ENCODE peak calls at places on chromosomes 1 and 21, in seven cellular contexts. N is cardiac muscle cell, T is GM23248, E is aorta, P is prostate gland, S is tibial artery, U is HL-60. Q is an unnamed sample.

GRCh38 chr1:17118268-17118667 is 983 bp downstream of the PADI2 start:
- DNase-seq in N (no peak), S (no peak), U (no peak), E (no peak), P (no peak), T (no peak), Q (no peak)

GRCh38 chr1:55314740-55315139 is 99.6 kb upstream of the USP24 start:
- DNase-seq in P (no peak), S (no peak), E (no peak), T (no peak), N (no peak), U (no peak), Q (no peak)

GRCh38 chr1:12040457-12041051 is 21.3 kb downstream of the MIIP start:
- DNase-seq in E (no peak), U (peak), N (no peak), S (no peak), P (peak), T (peak), Q (no peak)

GRCh38 chr1:226107471-226108460 is 45.2 kb downstream of the H3-3A start:
- DNase-seq in E (no peak), P (peak), U (no peak), S (no peak), T (no peak), N (no peak), Q (no peak)

GRCh38 chr1:232620356-232620841 is 9.5 kb downstream of the SIPA1L2 start:
- DNase-seq in P (peak), U (peak), E (no peak), T (peak), S (peak), N (peak), Q (peak)

GRCh38 chr1:199157494-199157893 is 518.7 kb downstream of the PTPRC start:
- DNase-seq in P (no peak), E (no peak), N (no peak), T (no peak), S (no peak), U (no peak), Q (no peak)

GRCh38 chr1:37479255-37480124 is 5.1 kb downstream of the ZC3H12A start:
- DNase-seq in N (no peak), P (peak), U (peak), S (peak), T (peak), E (peak), Q (peak)

GRCh38 chr1:99818063-99818699 is 32.0 kb upstream of the AGL start:
- DNase-seq in P (no peak), T (peak), S (no peak), N (no peak), U (no peak), E (no peak), Q (no peak)

GRCh38 chr1:18530567-18531502 is 50.1 kb downstream of the KLHDC7A start:
- DNase-seq in P (no peak), S (no peak), U (no peak), N (no peak), E (no peak), T (no peak), Q (peak)

GRCh38 chr1:180178511-180179161 is 24.0 kb downstream of the QSOX1 start:
- DNase-seq in S (no peak), T (peak), N (peak), E (peak), P (peak), U (peak), Q (peak)

GRCh38 chr1:14300991-14301703 is 297.3 kb upstream of the KAZN start:
- DNase-seq in E (no peak), U (no peak), T (no peak), N (no peak), P (peak), S (no peak), Q (no peak)

GRCh38 chr1:74467786-74468377 is 44.5 kb downstream of the LRRC53 start:
- DNase-seq in U (no peak), E (no peak), T (peak), S (no peak), P (no peak), N (peak), Q (no peak)

GRCh38 chr1:9069324-9070100 is at the start of gene SLC2A5:
- DNase-seq in P (peak), N (no peak), E (no peak), S (no peak), T (peak), U (peak), Q (peak)

GRCh38 chr1:200493344-200493743 is 83.5 kb upstream of the ZNF281 start:
- DNase-seq in E (no peak), S (no peak), U (no peak), T (no peak), P (no peak), N (no peak), Q (no peak)

GRCh38 chr1:29630756-29631155 is 394.4 kb downstream of the PTPRU start:
- DNase-seq in P (no peak), S (no peak), N (no peak), E (no peak), T (no peak), U (no peak), Q (no peak)

GRCh38 chr1:156619582-156619955 is 354 bp downstream of the HAPLN2 start:
- DNase-seq in S (no peak), N (no peak), E (peak), U (no peak), T (no peak), P (no peak), Q (no peak)

GRCh38 chr1:160584784-160585183 is 5.5 kb upstream of the CD84 start:
- DNase-seq in E (no peak), U (no peak), P (no peak), T (no peak), N (no peak), S (no peak), Q (peak)

GRCh38 chr1:178341218-178341956 is 155.4 kb downstream of the CLEC20A start:
- DNase-seq in T (peak), N (peak), E (peak), U (no peak), P (peak), S (peak), Q (peak)

GRCh38 chr1:154791292-154792278 is 78.5 kb downstream of the KCNN3 start:
- DNase-seq in E (no peak), U (no peak), P (no peak), S (no peak), N (no peak), T (peak), Q (peak)

DNA sequence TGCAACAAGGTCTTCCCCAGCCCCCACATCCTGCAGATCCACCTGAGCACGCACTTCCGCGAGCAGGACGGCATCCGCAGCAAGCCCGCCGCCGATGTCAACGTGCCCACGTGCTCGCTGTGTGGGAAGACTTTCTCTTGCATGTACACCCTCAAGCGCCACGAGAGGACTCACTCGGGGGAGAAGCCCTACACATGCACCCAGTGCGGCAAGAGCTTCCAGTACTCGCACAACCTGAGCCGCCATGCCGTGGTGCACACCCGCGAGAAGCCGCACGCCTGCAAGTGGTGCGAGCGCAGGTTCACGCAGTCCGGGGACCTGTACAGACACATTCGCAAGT is 3.8 kb downstream of the ZBTB18 start:
- DNase-seq in U (no peak), N (no peak), T (no peak), P (no peak), E (no peak), S (no peak), Q (no peak)
- H3K27ac ChIP-seq in U (no peak), N (no peak), T (no peak), P (no peak), E (no peak), S (peak), Q (no peak)

GRCh38 chr1:234986750-234987414 is 141.8 kb downstream of the TOMM20 start:
- DNase-seq in U (no peak), P (no peak), S (no peak), N (no peak), E (peak), T (no peak), Q (no peak)

GRCh38 chr1:234988160-234988528 is 140.5 kb downstream of the TOMM20 start:
- DNase-seq in P (no peak), S (no peak), E (no peak), N (no peak), U (no peak), T (no peak), Q (no peak)

GRCh38 chr1:234988536-234988935 is 140.1 kb downstream of the TOMM20 start:
- DNase-seq in N (no peak), P (no peak), U (no peak), S (no peak), E (no peak), T (no peak), Q (no peak)

GRCh38 chr1:234989019-234989418 is 139.6 kb downstream of the TOMM20 start:
- DNase-seq in S (no peak), P (no peak), E (no peak), T (peak), N (no peak), U (no peak), Q (no peak)

GRCh38 chr1:234987415-234988159 is 141.1 kb downstream of the TOMM20 start:
- DNase-seq in T (peak), N (peak), E (peak), U (no peak), S (peak), P (peak), Q (no peak)
- H3K4me3 ChIP-seq in T (peak), N (no peak), E (no peak), U (no peak), S (no peak), P (no peak), Q (no peak)

DNA sequence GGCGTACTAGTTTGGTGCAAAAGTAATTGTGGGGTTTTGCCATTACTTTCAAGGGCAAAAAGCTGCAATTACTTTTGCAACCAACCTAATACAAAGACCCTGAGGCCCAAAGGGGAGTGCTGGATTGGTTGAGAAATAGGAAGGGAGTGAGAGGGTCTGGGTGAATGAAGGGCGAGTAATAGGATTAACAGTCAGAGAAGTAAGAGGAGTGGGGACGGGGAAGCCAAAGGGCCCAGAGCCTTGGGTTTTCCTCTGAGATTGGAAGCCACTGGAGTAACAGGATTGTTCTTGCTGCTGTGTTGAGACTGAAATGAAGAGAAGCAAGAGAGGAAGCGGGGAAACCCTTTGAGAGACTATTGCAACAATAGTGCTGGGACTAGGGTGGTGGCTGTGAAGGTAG is 19.0 kb upstream of the PRELP start:
- DNase-seq in U (no peak), P (no peak), S (peak), T (no peak), E (no peak), N (no peak), Q (no peak)
- H3K27ac ChIP-seq in U (no peak), P (no peak), S (no peak), T (no peak), E (no peak), N (no peak), Q (no peak)

GRCh38 chr1:236751935-236752334 is 43.2 kb upstream of the MTR start:
- DNase-seq in T (no peak), N (no peak), E (no peak), U (no peak), P (no peak), S (no peak), Q (no peak)

GRCh38 chr1:236751385-236751784 is 43.7 kb upstream of the MTR start:
- DNase-seq in S (no peak), U (no peak), N (no peak), P (no peak), T (no peak), E (no peak), Q (no peak)

GRCh38 chr1:236753554-236753953 is 41.5 kb upstream of the MTR start:
- DNase-seq in N (peak), E (no peak), T (peak), U (peak), S (no peak), P (no peak), Q (peak)

GRCh38 chr1:236754525-236755210 is 40.4 kb upstream of the MTR start:
- DNase-seq in N (no peak), P (no peak), U (no peak), S (no peak), E (no peak), T (no peak), Q (no peak)

DNA sequence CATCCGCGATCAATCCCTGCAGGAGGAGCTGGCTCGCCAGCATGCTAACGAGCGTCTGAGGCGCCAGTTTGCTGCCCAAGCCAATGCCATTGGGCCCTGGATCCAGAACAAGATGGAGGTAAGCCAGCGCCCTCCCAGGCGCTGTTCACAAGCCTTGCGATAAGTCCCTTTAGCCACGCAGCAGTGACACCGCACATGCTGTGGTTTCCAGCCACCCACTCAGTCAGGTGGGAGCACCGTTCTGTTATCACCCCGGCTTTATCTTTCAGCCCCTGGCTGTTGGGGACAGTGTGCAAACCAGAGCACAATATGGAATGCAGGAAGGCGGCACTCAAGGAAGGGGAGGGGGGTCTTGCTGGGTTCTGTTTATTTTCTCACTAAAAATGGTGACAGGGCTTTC is 41.1 kb upstream of the MTR start:
- DNase-seq in S (no peak), N (peak), P (no peak), U (no peak), E (no peak), T (no peak), Q (no peak)
- H3K4me3 ChIP-seq in S (no peak), N (no peak), P (no peak), U (no peak), E (no peak), T (no peak), Q (no peak)

DNA sequence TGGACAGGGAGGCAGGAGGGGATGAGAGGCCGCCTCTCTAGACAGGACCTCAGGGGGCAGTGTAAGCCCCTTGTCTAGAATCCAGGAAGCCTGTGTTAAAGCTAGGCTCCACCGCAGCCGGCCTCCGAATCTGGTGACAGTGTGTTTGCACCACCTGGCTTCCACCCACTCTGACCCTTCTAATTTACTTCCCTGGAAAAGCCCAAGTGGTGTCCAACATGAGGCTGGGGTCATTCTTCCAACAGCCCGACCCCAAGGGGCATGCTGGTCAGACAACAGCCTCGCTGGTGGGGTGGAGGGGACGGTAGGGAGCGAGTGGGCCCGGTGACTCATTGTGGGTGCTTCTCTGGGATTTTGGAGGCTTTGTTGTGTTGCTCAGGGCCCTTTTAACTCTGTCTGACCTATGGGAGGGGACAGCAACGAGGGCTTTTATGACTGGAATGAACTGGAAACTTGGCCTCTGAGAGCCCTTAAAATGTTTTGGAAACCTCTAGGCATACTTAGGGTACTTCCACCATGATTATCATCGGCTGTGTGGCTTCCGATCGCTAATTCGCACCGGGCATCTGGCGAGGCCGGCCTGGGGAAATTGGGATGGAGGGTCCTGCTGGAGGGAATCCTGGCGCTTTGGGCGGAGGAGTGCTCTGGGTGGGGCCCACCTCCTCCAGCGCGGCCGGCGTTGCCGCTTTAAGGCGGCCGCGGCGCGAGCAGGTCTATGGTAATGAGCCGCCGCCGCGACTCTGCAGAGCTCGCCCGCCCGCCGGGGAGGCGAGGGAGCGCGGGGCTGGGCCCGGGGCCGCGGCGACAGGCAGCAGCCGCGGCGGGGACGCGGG is at the start of gene CELSR2:
- DNase-seq in N (peak), P (peak), E (peak), T (peak), U (peak), S (peak), Q (peak)
- H3K27ac ChIP-seq in N (no peak), P (no peak), E (no peak), T (no peak), U (no peak), S (no peak), Q (no peak)

GRCh38 chr1:203534012-203534411 is 40.1 kb downstream of the OPTC start:
- DNase-seq in T (no peak), S (no peak), N (no peak), U (no peak), E (no peak), P (no peak), Q (no peak)
- H3K4me3 ChIP-seq in T (peak), S (no peak), N (no peak), U (no peak), E (no peak), P (no peak), Q (no peak)

GRCh38 chr21:38433516-38433915 is 64.8 kb downstream of the ERG start:
- DNase-seq in N (no peak), U (no peak), P (no peak), T (no peak), E (no peak), S (no peak), Q (no peak)
- H3K27ac ChIP-seq in N (no peak), U (no peak), P (no peak), T (no peak), E (peak), S (peak), Q (no peak)

GRCh38 chr1:84164567-84165021 is 20.5 kb downstream of the PRKACB start:
- DNase-seq in P (no peak), E (no peak), S (no peak), N (no peak), T (peak), U (no peak), Q (no peak)

GRCh38 chr1:84166797-84167196 is 22.7 kb downstream of the PRKACB start:
- DNase-seq in T (no peak), P (no peak), U (no peak), S (no peak), N (no peak), E (no peak), Q (no peak)

GRCh38 chr1:84163123-84164038 is 19.3 kb downstream of the PRKACB start:
- DNase-seq in N (no peak), S (no peak), P (no peak), E (no peak), U (no peak), T (peak), Q (no peak)

GRCh38 chr1:84165566-84165965 is 21.5 kb downstream of the PRKACB start:
- DNase-seq in E (no peak), U (no peak), S (no peak), P (no peak), N (peak), T (no peak), Q (no peak)

GRCh38 chr1:84164156-84164555 is 20.1 kb downstream of the PRKACB start:
- DNase-seq in N (no peak), P (no peak), E (no peak), S (no peak), U (no peak), T (peak), Q (no peak)
- H3K4me3 ChIP-seq in N (no peak), P (no peak), E (no peak), S (no peak), U (no peak), T (peak), Q (no peak)

DNA sequence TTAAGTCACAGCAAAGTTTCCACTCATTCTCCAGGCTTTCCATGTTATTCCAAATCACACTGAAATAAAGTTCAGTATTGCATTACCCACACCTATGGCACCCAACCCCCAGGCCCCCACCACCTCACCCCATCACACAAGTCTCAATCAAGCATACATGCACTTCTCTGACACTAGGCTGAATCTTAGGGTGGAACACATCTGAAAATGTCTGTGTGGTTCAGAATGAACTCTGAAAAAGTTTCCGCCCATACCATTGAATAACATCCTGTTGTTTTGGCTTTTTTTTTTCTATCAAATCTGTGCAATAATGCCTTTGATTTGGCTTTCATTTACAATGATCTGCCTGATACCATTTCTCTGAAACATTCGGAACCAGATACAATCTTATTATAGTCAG is 25.8 kb upstream of the LRRC8C start:
- DNase-seq in T (no peak), U (no peak), N (no peak), S (no peak), E (no peak), P (no peak), Q (no peak)
- H3K27ac ChIP-seq in T (no peak), U (no peak), N (no peak), S (no peak), E (no peak), P (no peak), Q (no peak)

GRCh38 chr1:20742671-20743070 is 10.2 kb upstream of the SH2D5 start:
- DNase-seq in U (no peak), P (no peak), N (no peak), E (no peak), S (no peak), T (peak), Q (no peak)
- H3K4me3 ChIP-seq in U (no peak), P (no peak), N (no peak), E (no peak), S (no peak), T (no peak), Q (no peak)